ENCODE peak calls at places on chromosomes 1 and 21, in six cellular contexts. C is transverse colon, T is progenitor cell of endocrine pancreas, Q is suprapubic skin, X is GM12878, K is A549. Y is an unnamed sample.

GRCh38 chr1:187264995-187265602 is 436.4 kb downstream of the PLA2G4A start:
- DNase-seq in C (no peak), T (peak), Q (no peak), X (no peak), K (peak), Y (peak)

GRCh38 chr21:46183910-46184624 is at the start of gene SPATC1L:
- DNase-seq in C (peak), T (no peak), Q (peak), X (peak), K (no peak), Y (peak)

GRCh38 chr1:15885701-15886612 is 38.5 kb downstream of the SPEN start:
- DNase-seq in C (peak), T (peak), Q (peak), X (peak), K (peak), Y (peak)

GRCh38 chr1:172991674-172992400 is 58.9 kb downstream of the TNFSF18 start:
- DNase-seq in C (no peak), T (no peak), Q (no peak), X (no peak), K (no peak), Y (no peak)

GRCh38 chr1:180926164-180926981 is 13.7 kb downstream of the KIAA1614 start:
- DNase-seq in C (no peak), T (no peak), Q (no peak), X (no peak), K (no peak), Y (peak)

GRCh38 chr1:66984491-66984890 is 59.7 kb downstream of the MIER1 start:
- DNase-seq in C (no peak), T (no peak), Q (no peak), X (peak), K (no peak), Y (no peak)

GRCh38 chr1:17743925-17744324 is 11.2 kb upstream of the ACTL8 start:
- DNase-seq in C (no peak), T (no peak), Q (no peak), X (no peak), K (no peak), Y (no peak)

GRCh38 chr1:56357931-56358783 is 221.2 kb downstream of the PLPP3 start:
- DNase-seq in C (no peak), T (no peak), Q (no peak), X (no peak), K (no peak), Y (no peak)

GRCh38 chr1:112515311-112516009 is 6.7 kb downstream of the WNT2B start:
- DNase-seq in C (no peak), T (no peak), Q (no peak), X (no peak), K (no peak), Y (peak)

GRCh38 chr1:33078030-33078591 is 2.8 kb upstream of the AZIN2 start:
- DNase-seq in C (no peak), T (no peak), Q (no peak), X (no peak), K (no peak), Y (no peak)

GRCh38 chr1:23984417-23985186 is 4.5 kb upstream of the SRSF10 start:
- DNase-seq in C (peak), T (no peak), Q (no peak), X (no peak), K (peak), Y (peak)

DNA sequence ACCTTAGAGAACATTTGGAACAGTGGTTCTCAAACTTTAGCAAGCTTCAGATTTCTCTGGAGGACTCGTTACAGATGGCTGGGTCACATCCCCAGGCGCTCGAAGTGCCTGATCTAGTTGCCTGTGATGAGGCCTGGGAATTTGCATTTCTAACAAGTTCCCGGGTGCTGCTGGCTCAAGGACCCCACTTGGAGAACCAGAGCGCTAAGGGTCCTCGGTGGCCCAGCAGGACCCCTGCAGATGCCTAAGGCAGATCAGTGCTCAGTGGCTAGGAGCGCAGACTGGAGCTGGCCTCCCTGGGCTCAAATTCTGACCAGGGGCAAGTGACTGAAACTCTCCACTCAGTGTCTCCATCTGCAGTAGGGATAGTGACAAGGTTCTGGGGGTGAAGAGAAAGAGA is 208.2 kb downstream of the DYRK1A start:
- DNase-seq in C (no peak), T (no peak), Q (no peak), X (no peak), K (no peak), Y (no peak)
- TF ChIP-seq CTCF in C (no peak), T (no peak), Q (no peak), X (no peak), K (no peak), Y (no peak)

GRCh38 chr1:2784854-2785630 is 16.5 kb downstream of the TTC34 start:
- DNase-seq in C (no peak), T (no peak), Q (peak), X (no peak), K (no peak), Y (no peak)

GRCh38 chr1:2785631-2786328 is 15.7 kb downstream of the TTC34 start:
- DNase-seq in C (no peak), T (no peak), Q (peak), X (no peak), K (no peak), Y (no peak)

GRCh38 chr1:2787163-2787911 is 14.2 kb downstream of the TTC34 start:
- DNase-seq in C (no peak), T (no peak), Q (peak), X (no peak), K (no peak), Y (no peak)

GRCh38 chr1:2788506-2789163 is 12.9 kb downstream of the TTC34 start:
- DNase-seq in C (no peak), T (no peak), Q (peak), X (no peak), K (no peak), Y (no peak)

DNA sequence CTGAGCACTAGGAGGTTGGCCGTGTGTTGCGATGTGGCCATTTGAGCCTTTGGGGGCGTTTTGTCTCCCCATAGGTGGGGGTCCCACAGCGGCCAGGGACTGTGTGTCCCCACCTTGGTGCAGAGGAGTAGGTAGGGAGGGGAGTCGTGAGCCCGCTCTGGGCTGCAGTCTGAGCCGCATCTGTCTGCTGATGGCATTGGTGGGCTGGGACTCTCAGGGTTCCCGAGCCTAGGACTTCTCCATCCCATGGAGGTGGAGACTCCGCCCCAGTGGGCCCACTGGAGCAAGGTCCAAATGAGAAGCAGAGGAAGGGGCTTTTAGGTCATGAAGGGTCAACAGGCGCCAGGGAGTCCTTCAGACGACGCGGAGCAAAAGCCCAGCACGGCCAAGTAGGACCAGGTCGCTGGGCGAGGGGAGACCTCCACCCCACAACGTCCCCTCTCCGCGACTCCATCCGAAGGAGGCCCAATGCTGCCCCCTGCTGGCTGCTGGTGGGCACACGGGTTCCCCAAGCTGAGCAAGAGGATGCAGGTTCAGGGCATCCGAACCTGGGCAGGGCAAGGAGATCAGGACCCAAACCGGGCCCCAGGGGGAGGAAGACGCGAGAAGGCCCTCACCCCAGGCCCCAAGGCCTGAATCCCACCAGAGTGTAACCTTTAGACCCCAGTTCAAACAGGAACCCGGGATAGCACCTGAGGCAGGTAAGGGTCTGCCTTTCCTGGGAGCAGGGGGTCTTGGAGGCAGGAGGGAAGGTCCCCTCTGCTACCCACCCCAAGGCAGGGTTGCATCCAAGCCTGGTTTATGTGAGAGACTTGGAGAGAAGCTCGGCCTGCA is 14.9 kb downstream of the TTC34 start:
- DNase-seq in C (peak), T (no peak), Q (peak), X (no peak), K (no peak), Y (no peak)
- TF ChIP-seq CTCF in C (peak), T (no peak), Q (peak), X (peak), K (peak), Y (no peak)

GRCh38 chr1:194164755-194165154 is 978.3 kb upstream of the B3GALT2 start:
- DNase-seq in C (no peak), T (no peak), Q (no peak), X (no peak), K (no peak), Y (no peak)
- TF ChIP-seq CTCF in C (no peak), T (no peak), Q (no peak), X (no peak), K (no peak), Y (no peak)

GRCh38 chr21:33096426-33096825 is 26.5 kb downstream of the OLIG1 start:
- DNase-seq in C (no peak), T (no peak), Q (no peak), X (no peak), K (no peak), Y (no peak)
- TF ChIP-seq CTCF in C (no peak), T (no peak), Q (no peak), X (no peak), K (no peak), Y (no peak)

GRCh38 chr1:52915211-52915854 is 6.2 kb downstream of the ECHDC2 start:
- DNase-seq in C (no peak), T (no peak), Q (no peak), X (no peak), K (no peak), Y (no peak)

GRCh38 chr1:52911541-52911940 is 10.0 kb downstream of the ECHDC2 start:
- DNase-seq in C (no peak), T (no peak), Q (no peak), X (no peak), K (no peak), Y (no peak)

GRCh38 chr1:52914463-52914862 is 7.1 kb downstream of the ECHDC2 start:
- DNase-seq in C (no peak), T (no peak), Q (no peak), X (no peak), K (no peak), Y (no peak)

GRCh38 chr1:52913014-52913413 is 8.5 kb downstream of the ECHDC2 start:
- DNase-seq in C (no peak), T (no peak), Q (no peak), X (no peak), K (no peak), Y (no peak)

GRCh38 chr1:52913537-52913936 is 8.0 kb downstream of the ECHDC2 start:
- DNase-seq in C (no peak), T (no peak), Q (no peak), X (no peak), K (no peak), Y (no peak)
- TF ChIP-seq CTCF in C (no peak), T (peak), Q (no peak), X (no peak), K (no peak), Y (no peak)

GRCh38 chr1:46191033-46191701 is 7.1 kb downstream of the POMGNT1 start:
- DNase-seq in C (no peak), T (no peak), Q (no peak), X (no peak), K (no peak), Y (no peak)

GRCh38 chr1:46187106-46187869 is 10.9 kb downstream of the POMGNT1 start:
- DNase-seq in C (peak), T (no peak), Q (no peak), X (no peak), K (no peak), Y (no peak)

GRCh38 chr1:46190539-46190938 is 7.7 kb downstream of the POMGNT1 start:
- DNase-seq in C (no peak), T (no peak), Q (no peak), X (no peak), K (no peak), Y (no peak)

GRCh38 chr1:46186076-46186475 is 9.8 kb upstream of the P3R3URF start:
- DNase-seq in C (no peak), T (no peak), Q (no peak), X (no peak), K (no peak), Y (no peak)

GRCh38 chr1:46188295-46189030 is 9.8 kb downstream of the POMGNT1 start:
- DNase-seq in C (peak), T (no peak), Q (no peak), X (no peak), K (peak), Y (peak)
- TF ChIP-seq CTCF in C (no peak), T (no peak), Q (no peak), X (no peak), K (no peak), Y (peak)

GRCh38 chr1:68028566-68028965 is 21.9 kb downstream of the DIRAS3 start:
- DNase-seq in C (no peak), T (no peak), Q (no peak), X (no peak), K (no peak), Y (peak)
- TF ChIP-seq CTCF in C (no peak), T (no peak), Q (no peak), X (no peak), K (no peak), Y (no peak)

GRCh38 chr1:55337801-55338447 is 122.8 kb upstream of the USP24 start:
- DNase-seq in C (no peak), T (no peak), Q (no peak), X (peak), K (peak), Y (peak)
- TF ChIP-seq CTCF in C (peak), T (peak), Q (no peak), X (peak), K (no peak), Y (peak)

Y was measured in foreskin fibroblast.